ENCODE peak calls at places on chromosomes 3 and 15, in nine cellular contexts. H, L, Q, M, D, E, W, G and Z are unnamed samples.

GRCh38 chr3:185929192-185930151 is 8.3 kb downstream of the TRA2B start:
- DNase-seq in H (peak), L (no peak), Q (no peak), M (peak), D (no peak), E (no peak), W (peak), G (no peak), Z (no peak)

GRCh38 chr3:42654331-42655201 is 1.1 kb downstream of the ZBTB47 start:
- DNase-seq in H (peak), L (peak), Q (no peak), M (peak), D (peak), E (peak), W (peak), G (peak), Z (peak)

GRCh38 chr3:41710646-41711388 is 251.1 kb downstream of the ULK4 start:
- DNase-seq in H (peak), L (peak), Q (no peak), M (peak), D (no peak), E (peak), W (peak), G (peak), Z (no peak)

GRCh38 chr3:5503136-5503535 is 315.6 kb downstream of the EDEM1 start:
- DNase-seq in H (no peak), L (no peak), Q (no peak), M (no peak), D (no peak), E (no peak), W (no peak), G (no peak), Z (no peak)

GRCh38 chr3:99118381-99118780 is 216.9 kb upstream of the DCBLD2 start:
- DNase-seq in H (no peak), L (no peak), Q (no peak), M (peak), D (no peak), E (no peak), W (no peak), G (no peak), Z (no peak)

GRCh38 chr3:111531446-111531845 is 10.6 kb upstream of the CD96 start:
- DNase-seq in H (peak), L (no peak), Q (no peak), M (no peak), D (no peak), E (no peak), W (no peak), G (no peak), Z (no peak)

GRCh38 chr3:132803889-132804288 is 81.7 kb upstream of the NPHP3 start:
- DNase-seq in H (no peak), L (no peak), Q (no peak), M (no peak), D (no peak), E (no peak), W (peak), G (no peak), Z (no peak)

GRCh38 chr15:61379005-61379404 is 149.9 kb upstream of the RORA start:
- DNase-seq in H (no peak), L (no peak), Q (no peak), M (no peak), D (no peak), E (no peak), W (no peak), G (no peak), Z (no peak)

GRCh38 chr3:97177242-97177641 is 362.8 kb downstream of the EPHA6 start:
- DNase-seq in H (no peak), L (no peak), Q (no peak), M (no peak), D (no peak), E (no peak), W (no peak), G (no peak), Z (no peak)

GRCh38 chr3:48222616-48223513 is at the start of gene CAMP:
- DNase-seq in H (peak), L (peak), Q (no peak), M (peak), D (peak), E (no peak), W (no peak), G (peak), Z (peak)

GRCh38 chr3:106379251-106379750 is 510.5 kb upstream of the CBLB start:
- DNase-seq in H (peak), L (no peak), Q (no peak), M (no peak), D (no peak), E (no peak), W (no peak), G (no peak), Z (no peak)

GRCh38 chr3:153290278-153291015 is 128.4 kb downstream of the RAP2B start:
- DNase-seq in H (peak), L (no peak), Q (no peak), M (no peak), D (no peak), E (no peak), W (no peak), G (no peak), Z (no peak)

GRCh38 chr15:89105147-89105546 is 16.9 kb downstream of the ABHD2 start:
- DNase-seq in H (peak), L (peak), Q (no peak), M (peak), D (no peak), E (no peak), W (no peak), G (peak), Z (no peak)

GRCh38 chr3:67518196-67518595 is 136.2 kb downstream of the SUCLG2 start:
- DNase-seq in H (no peak), L (no peak), Q (no peak), M (no peak), D (no peak), E (no peak), W (no peak), G (no peak), Z (no peak)

GRCh38 chr3:114496874-114497273 is 203.0 kb downstream of the TIGIT start:
- DNase-seq in H (peak), L (no peak), Q (no peak), M (peak), D (peak), E (no peak), W (no peak), G (peak), Z (no peak)

GRCh38 chr3:115693868-115694267 is 70.6 kb downstream of the GAP43 start:
- DNase-seq in H (no peak), L (no peak), Q (no peak), M (no peak), D (no peak), E (peak), W (peak), G (no peak), Z (no peak)

GRCh38 chr15:67463488-67463887 is 57.4 kb upstream of the C15orf61 start:
- DNase-seq in H (no peak), L (no peak), Q (no peak), M (no peak), D (no peak), E (no peak), W (no peak), G (no peak), Z (no peak)

GRCh38 chr3:46561951-46562350 is 4.2 kb downstream of the LRRC2 start:
- DNase-seq in H (no peak), L (no peak), Q (no peak), M (no peak), D (no peak), E (no peak), W (no peak), G (no peak), Z (no peak)

GRCh38 chr15:67820992-67821783 is 4.1 kb upstream of the SKOR1 start:
- DNase-seq in H (peak), L (no peak), Q (no peak), M (no peak), D (peak), E (peak), W (peak), G (no peak), Z (peak)

GRCh38 chr3:48408823-48409281 is 21.0 kb downstream of the PLXNB1 start:
- DNase-seq in H (no peak), L (no peak), Q (peak), M (no peak), D (no peak), E (no peak), W (peak), G (no peak), Z (peak)

GRCh38 chr3:48370330-48370708 is 1.7 kb upstream of the FBXW12 start:
- DNase-seq in H (no peak), L (no peak), Q (no peak), M (no peak), D (no peak), E (no peak), W (no peak), G (no peak), Z (no peak)

GRCh38 chr15:63236272-63236671 is 41.1 kb upstream of the APH1B start:
- DNase-seq in H (peak), L (no peak), Q (no peak), M (no peak), D (no peak), E (no peak), W (no peak), G (peak), Z (no peak)

GRCh38 chr15:57444877-57445513 is 68.7 kb downstream of the CGNL1 start:
- DNase-seq in H (peak), L (no peak), Q (no peak), M (no peak), D (peak), E (no peak), W (no peak), G (no peak), Z (no peak)

GRCh38 chr3:111714305-111714704 is 119.2 kb upstream of the ZBED2 start:
- DNase-seq in H (peak), L (no peak), Q (no peak), M (no peak), D (no peak), E (no peak), W (peak), G (no peak), Z (no peak)

GRCh38 chr15:41977757-41978369 is 5.5 kb upstream of the EHD4 start:
- DNase-seq in H (no peak), L (no peak), Q (no peak), M (no peak), D (no peak), E (no peak), W (peak), G (no peak), Z (no peak)
- TF ChIP-seq CTCF in H (no peak), L (no peak), Q (no peak), M (no peak), D (no peak), E (no peak), W (no peak), G (no peak), Z (no peak)

GRCh38 chr15:80371924-80372323 is 32.3 kb upstream of the ARNT2 start:
- DNase-seq in H (no peak), L (no peak), Q (no peak), M (no peak), D (no peak), E (no peak), W (no peak), G (no peak), Z (no peak)

GRCh38 chr15:80367661-80368060 is 36.5 kb upstream of the ARNT2 start:
- DNase-seq in H (peak), L (no peak), Q (no peak), M (no peak), D (no peak), E (no peak), W (no peak), G (no peak), Z (no peak)

GRCh38 chr15:80367094-80367493 is 37.1 kb upstream of the ARNT2 start:
- DNase-seq in H (no peak), L (no peak), Q (no peak), M (peak), D (no peak), E (peak), W (peak), G (peak), Z (no peak)
- TF ChIP-seq CTCF in H (no peak), L (no peak), Q (no peak), M (no peak), D (no peak), E (no peak), W (peak), G (peak), Z (no peak)

GRCh38 chr3:16401273-16401672 is 112.2 kb downstream of the RFTN1 start:
- DNase-seq in H (no peak), L (no peak), Q (no peak), M (no peak), D (no peak), E (no peak), W (no peak), G (no peak), Z (no peak)

GRCh38 chr3:16402451-16402850 is 111.0 kb downstream of the RFTN1 start:
- DNase-seq in H (peak), L (no peak), Q (no peak), M (no peak), D (no peak), E (no peak), W (no peak), G (no peak), Z (no peak)

GRCh38 chr3:16400143-16400935 is 113.2 kb downstream of the RFTN1 start:
- DNase-seq in H (no peak), L (no peak), Q (no peak), M (no peak), D (no peak), E (no peak), W (no peak), G (no peak), Z (no peak)

GRCh38 chr3:16398542-16399126 is 114.9 kb downstream of the RFTN1 start:
- DNase-seq in H (no peak), L (no peak), Q (no peak), M (no peak), D (no peak), E (no peak), W (no peak), G (no peak), Z (no peak)

DNA sequence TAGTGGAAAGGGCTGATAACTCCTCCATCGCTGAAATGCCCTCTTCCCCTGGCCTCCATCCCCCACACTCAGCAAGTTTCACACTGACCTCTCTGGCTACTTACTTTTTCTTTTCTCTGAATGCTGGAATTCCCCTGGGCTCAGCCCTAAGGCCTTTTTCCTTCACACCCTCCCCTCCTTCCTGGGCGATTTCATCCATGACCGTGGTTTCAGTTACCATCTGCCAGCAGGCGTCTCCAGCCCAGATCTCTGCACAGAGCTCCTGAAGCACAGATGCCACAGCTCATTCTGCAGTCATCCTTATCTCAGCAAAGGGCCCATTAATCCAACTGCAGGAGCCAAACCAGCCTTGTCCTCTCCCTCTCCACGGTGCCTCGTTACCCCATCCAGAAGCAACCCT is 114.0 kb downstream of the RFTN1 start:
- DNase-seq in H (peak), L (peak), Q (no peak), M (peak), D (peak), E (peak), W (peak), G (peak), Z (no peak)
- TF ChIP-seq CTCF in H (no peak), L (peak), Q (no peak), M (peak), D (no peak), E (no peak), W (no peak), G (no peak), Z (no peak)

GRCh38 chr15:90294601-90295269 is 29.3 kb downstream of the NGRN start:
- DNase-seq in H (no peak), L (peak), Q (no peak), M (no peak), D (no peak), E (no peak), W (peak), G (no peak), Z (peak)
- TF ChIP-seq CTCF in H (no peak), L (no peak), Q (no peak), M (peak), D (no peak), E (peak), W (peak), G (no peak), Z (no peak)

DNA sequence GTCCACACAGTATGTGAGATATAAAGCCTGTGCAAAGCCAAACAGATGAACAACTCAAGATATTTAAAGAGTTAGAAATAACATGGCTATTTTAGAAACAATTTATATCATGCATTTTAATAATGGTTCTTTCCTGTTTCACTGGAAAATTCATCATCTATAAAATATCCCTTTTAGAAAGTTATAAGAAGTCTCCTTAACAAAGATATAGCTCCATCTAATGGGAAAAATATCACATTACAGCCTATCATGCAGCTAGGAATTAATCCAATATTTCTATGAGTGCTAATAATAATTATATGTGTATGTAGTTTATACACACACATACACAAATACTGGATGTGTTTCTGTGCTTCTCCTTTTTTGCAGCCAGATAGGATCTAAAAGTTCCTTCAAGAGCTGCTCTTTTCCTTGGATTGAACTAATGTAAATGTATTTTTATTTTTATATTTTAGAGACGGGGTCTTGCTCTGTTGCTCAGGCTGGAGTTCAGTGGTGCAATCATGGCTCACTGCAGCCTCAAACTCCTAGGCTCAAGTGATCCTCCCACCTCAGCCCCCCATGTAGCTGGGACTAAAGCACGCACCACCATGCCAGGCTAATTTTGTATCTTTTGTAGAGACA is 21.6 kb downstream of the RPL22L1 start:
- DNase-seq in H (peak), L (no peak), Q (no peak), M (no peak), D (no peak), E (no peak), W (no peak), G (no peak), Z (no peak)
- TF ChIP-seq CTCF in H (peak), L (peak), Q (no peak), M (peak), D (peak), E (peak), W (peak), G (peak), Z (peak)

GRCh38 chr3:20511863-20512262 is 325.9 kb upstream of the SGO1 start:
- DNase-seq in H (peak), L (no peak), Q (no peak), M (peak), D (peak), E (peak), W (peak), G (peak), Z (peak)
- TF ChIP-seq CTCF in H (peak), L (peak), Q (no peak), M (peak), D (no peak), E (peak), W (peak), G (peak), Z (peak)

GRCh38 chr3:151407928-151408327 is 23.4 kb upstream of the P2RY12 start:
- DNase-seq in H (peak), L (no peak), Q (no peak), M (no peak), D (no peak), E (no peak), W (no peak), G (no peak), Z (no peak)

GRCh38 chr3:151412989-151413388 is 28.4 kb upstream of the P2RY12 start:
- DNase-seq in H (peak), L (no peak), Q (no peak), M (no peak), D (no peak), E (no peak), W (peak), G (no peak), Z (no peak)

GRCh38 chr3:151415289-151415688 is 30.7 kb upstream of the P2RY12 start:
- DNase-seq in H (no peak), L (no peak), Q (no peak), M (no peak), D (no peak), E (no peak), W (no peak), G (no peak), Z (no peak)

GRCh38 chr3:151410891-151411559 is 26.5 kb upstream of the P2RY12 start:
- DNase-seq in H (no peak), L (no peak), Q (no peak), M (peak), D (no peak), E (no peak), W (no peak), G (no peak), Z (no peak)
- TF ChIP-seq CTCF in H (no peak), L (no peak), Q (no peak), M (no peak), D (no peak), E (no peak), W (no peak), G (no peak), Z (no peak)

GRCh38 chr3:14779069-14779685 is 39.6 kb upstream of the FGD5 start:
- DNase-seq in H (no peak), L (no peak), Q (no peak), M (no peak), D (no peak), E (no peak), W (no peak), G (no peak), Z (no peak)

GRCh38 chr3:14783480-14784086 is 35.2 kb upstream of the FGD5 start:
- DNase-seq in H (no peak), L (no peak), Q (no peak), M (no peak), D (no peak), E (no peak), W (peak), G (no peak), Z (no peak)

GRCh38 chr3:14784087-14784596 is 34.6 kb upstream of the FGD5 start:
- DNase-seq in H (no peak), L (no peak), Q (peak), M (no peak), D (peak), E (no peak), W (peak), G (no peak), Z (no peak)

GRCh38 chr3:14785207-14786155 is 33.3 kb upstream of the FGD5 start:
- DNase-seq in H (no peak), L (no peak), Q (peak), M (no peak), D (peak), E (no peak), W (peak), G (no peak), Z (peak)

GRCh38 chr3:14780927-14781507 is 37.7 kb upstream of the FGD5 start:
- DNase-seq in H (peak), L (peak), Q (peak), M (peak), D (peak), E (peak), W (peak), G (peak), Z (peak)
- TF ChIP-seq CTCF in H (peak), L (peak), Q (no peak), M (peak), D (peak), E (peak), W (peak), G (peak), Z (peak)